ENCODE peak calls at places on chromosomes 1 and 21, in eight cellular contexts. K is EL, O is LoVo, L is fibroblast of mammary gland, W is caudate nucleus, H is NCI-H1417, V is mucosa of gallbladder, T is endothelial cell. A is an unnamed sample.

GRCh38 chr1:218537131-218537904 is 192.2 kb downstream of the TGFB2 start:
- DNase-seq in K (peak), O (no peak), L (peak), W (no peak), H (no peak), V (no peak), T (no peak), A (no peak)

GRCh38 chr1:93016171-93016570 is 54.9 kb upstream of the DIPK1A start:
- DNase-seq in K (no peak), O (no peak), L (peak), W (no peak), H (no peak), V (no peak), T (no peak), A (no peak)

GRCh38 chr21:44858291-44858690 is 15.2 kb downstream of the PTTG1IP start:
- DNase-seq in K (no peak), O (no peak), L (no peak), W (no peak), H (no peak), V (no peak), T (no peak), A (no peak)

GRCh38 chr21:29149771-29150425 is 19.5 kb downstream of the MAP3K7CL start:
- DNase-seq in K (peak), O (no peak), L (peak), W (no peak), H (no peak), V (no peak), T (no peak), A (no peak)

GRCh38 chr1:57410532-57410931 is 13.3 kb downstream of the DAB1 start:
- DNase-seq in K (no peak), O (no peak), L (no peak), W (no peak), H (no peak), V (no peak), T (no peak), A (no peak)

GRCh38 chr1:117981455-117982192 is 52.1 kb downstream of the WDR3 start:
- DNase-seq in K (no peak), O (no peak), L (no peak), W (no peak), H (no peak), V (no peak), T (no peak), A (no peak)

GRCh38 chr1:116408803-116409720 is 36.0 kb downstream of the ATP1A1 start:
- DNase-seq in K (no peak), O (no peak), L (no peak), W (no peak), H (no peak), V (no peak), T (no peak), A (no peak)

GRCh38 chr21:32538147-32538792 is 47.1 kb downstream of the TCP10L start:
- DNase-seq in K (no peak), O (no peak), L (no peak), W (no peak), H (no peak), V (no peak), T (no peak), A (no peak)

GRCh38 chr1:153346067-153346723 is 2.4 kb downstream of the PGLYRP4 start:
- DNase-seq in K (no peak), O (no peak), L (no peak), W (no peak), H (no peak), V (no peak), T (no peak), A (peak)